ENCODE peak calls at places on chromosomes 13 and 19, in eight cellular contexts. S, V, Q, G, B, N, T and U are unnamed samples.

GRCh38 chr13:113001251-113002140 is 32.5 kb downstream of the MCF2L start:
- DNase-seq in S (peak), V (peak), Q (no peak), G (no peak), B (no peak), N (peak), T (no peak), U (peak)

GRCh38 chr13:70253834-70254233 is 145.6 kb upstream of the KLHL1 start:
- DNase-seq in S (peak), V (peak), Q (no peak), G (no peak), B (no peak), N (no peak), T (no peak), U (no peak)

GRCh38 chr13:42539670-42540069 is 34.3 kb upstream of the TNFSF11 start:
- DNase-seq in S (peak), V (no peak), Q (no peak), G (no peak), B (no peak), N (no peak), T (no peak), U (no peak)

GRCh38 chr19:2424686-2425621 is 2.4 kb downstream of the TIMM13 start:
- DNase-seq in S (peak), V (peak), Q (peak), G (no peak), B (no peak), N (no peak), T (peak), U (no peak)

GRCh38 chr19:46442808-46443450 is 14.2 kb upstream of the PNMA8C start:
- DNase-seq in S (peak), V (peak), Q (peak), G (no peak), B (no peak), N (no peak), T (peak), U (peak)

GRCh38 chr19:10960314-10961072 is at the start of gene SMARCA4:
- DNase-seq in S (peak), V (peak), Q (peak), G (peak), B (peak), N (peak), T (peak), U (peak)

GRCh38 chr19:6654347-6655310 is 15.3 kb downstream of the TNFSF14 start:
- DNase-seq in S (no peak), V (no peak), Q (no peak), G (peak), B (no peak), N (peak), T (no peak), U (no peak)

GRCh38 chr13:105778196-105778595 is 757.3 kb downstream of the EFNB2 start:
- DNase-seq in S (peak), V (peak), Q (no peak), G (no peak), B (no peak), N (no peak), T (no peak), U (no peak)

GRCh38 chr13:43529796-43530195 is 257.0 kb downstream of the ENOX1 start:
- DNase-seq in S (no peak), V (no peak), Q (no peak), G (no peak), B (no peak), N (no peak), T (no peak), U (no peak)

GRCh38 chr19:2491130-2491801 is 15.3 kb downstream of the GADD45B start:
- DNase-seq in S (peak), V (peak), Q (no peak), G (no peak), B (no peak), N (peak), T (no peak), U (peak)

GRCh38 chr19:12800344-12800732 is 1.3 kb downstream of the PRDX2 start:
- DNase-seq in S (no peak), V (no peak), Q (no peak), G (no peak), B (no peak), N (no peak), T (no peak), U (no peak)

GRCh38 chr13:112060899-112061366 is 6.0 kb upstream of the SOX1 start:
- DNase-seq in S (no peak), V (no peak), Q (no peak), G (no peak), B (no peak), N (no peak), T (no peak), U (no peak)

GRCh38 chr13:110907951-110908898 is 6.6 kb downstream of the ANKRD10 start:
- DNase-seq in S (peak), V (peak), Q (no peak), G (no peak), B (no peak), N (peak), T (no peak), U (peak)

GRCh38 chr13:109157275-109157674 is 527.9 kb downstream of the MYO16 start:
- DNase-seq in S (no peak), V (no peak), Q (no peak), G (no peak), B (no peak), N (no peak), T (no peak), U (no peak)

GRCh38 chr13:113794086-113794485 is 35.1 kb downstream of the TMEM255B start:
- DNase-seq in S (no peak), V (no peak), Q (no peak), G (no peak), B (no peak), N (no peak), T (no peak), U (no peak)

GRCh38 chr13:48110132-48110868 is 15.4 kb upstream of the MED4 start:
- DNase-seq in S (peak), V (peak), Q (no peak), G (no peak), B (no peak), N (no peak), T (no peak), U (no peak)

GRCh38 chr19:50290775-50291174 is 38.4 kb downstream of the KCNC3 start:
- DNase-seq in S (no peak), V (no peak), Q (no peak), G (no peak), B (no peak), N (no peak), T (no peak), U (no peak)

GRCh38 chr19:47390533-47391488 is 28.5 kb downstream of the MEIS3 start:
- DNase-seq in S (no peak), V (no peak), Q (no peak), G (no peak), B (no peak), N (no peak), T (no peak), U (no peak)

GRCh38 chr19:18668744-18669523 is 14.5 kb upstream of the CRTC1 start:
- DNase-seq in S (no peak), V (no peak), Q (no peak), G (no peak), B (no peak), N (no peak), T (no peak), U (no peak)

GRCh38 chr19:18669883-18670282 is 13.6 kb upstream of the CRTC1 start:
- DNase-seq in S (no peak), V (no peak), Q (no peak), G (no peak), B (no peak), N (no peak), T (no peak), U (no peak)

GRCh38 chr19:18669524-18669817 is 14.0 kb upstream of the CRTC1 start:
- DNase-seq in S (no peak), V (peak), Q (no peak), G (no peak), B (no peak), N (no peak), T (no peak), U (no peak)

GRCh38 chr19:18671303-18672043 is 12.0 kb upstream of the CRTC1 start:
- DNase-seq in S (no peak), V (no peak), Q (no peak), G (no peak), B (no peak), N (no peak), T (no peak), U (no peak)

DNA sequence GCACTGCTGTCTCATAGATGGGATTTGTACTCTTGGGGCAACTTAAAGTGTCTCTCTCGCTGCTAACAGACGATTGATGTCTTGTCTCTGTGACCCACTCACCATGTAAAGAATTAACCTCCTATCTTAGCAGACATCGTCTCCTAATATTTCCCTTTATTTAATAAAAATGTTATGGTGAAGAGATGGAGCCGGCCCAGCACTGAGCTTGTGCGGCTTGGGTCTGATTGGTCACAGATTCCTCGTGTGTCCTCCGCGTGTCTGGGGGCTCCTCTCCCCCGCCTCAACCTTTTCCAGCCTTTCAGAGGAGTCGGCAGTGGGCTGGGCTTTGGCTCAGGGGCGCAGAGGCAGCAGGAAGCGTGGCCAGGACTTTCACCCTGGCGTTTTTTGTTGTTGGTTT is 13.2 kb upstream of the CRTC1 start:
- DNase-seq in S (no peak), V (no peak), Q (no peak), G (no peak), B (no peak), N (no peak), T (no peak), U (no peak)
- TF ChIP-seq CTCF in S (no peak), V (no peak), Q (no peak), G (no peak), B (no peak), N (no peak), T (no peak), U (no peak)

DNA sequence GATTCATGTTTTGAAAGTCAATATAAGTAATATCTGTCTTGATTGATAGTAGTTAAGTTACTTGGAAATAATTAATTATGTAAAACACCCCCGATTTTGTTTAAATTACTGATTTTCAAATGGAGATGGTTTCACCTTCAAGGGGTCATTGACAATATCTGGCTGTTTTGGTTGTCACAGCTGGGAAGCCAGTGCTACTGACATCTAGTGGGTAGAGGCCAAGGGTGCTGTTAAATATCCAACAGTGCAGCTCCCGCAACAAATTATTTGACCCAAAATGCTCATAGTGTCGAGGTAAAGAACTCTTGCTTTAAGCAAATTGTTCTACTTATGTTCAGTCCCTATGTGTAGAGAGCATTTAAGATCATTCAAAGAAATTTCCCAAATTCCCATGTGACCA is 50.6 kb upstream of the PCDH20 start:
- DNase-seq in S (no peak), V (no peak), Q (no peak), G (no peak), B (no peak), N (no peak), T (no peak), U (no peak)
- TF ChIP-seq CTCF in S (no peak), V (no peak), Q (no peak), G (no peak), B (no peak), N (no peak), T (no peak), U (no peak)

DNA sequence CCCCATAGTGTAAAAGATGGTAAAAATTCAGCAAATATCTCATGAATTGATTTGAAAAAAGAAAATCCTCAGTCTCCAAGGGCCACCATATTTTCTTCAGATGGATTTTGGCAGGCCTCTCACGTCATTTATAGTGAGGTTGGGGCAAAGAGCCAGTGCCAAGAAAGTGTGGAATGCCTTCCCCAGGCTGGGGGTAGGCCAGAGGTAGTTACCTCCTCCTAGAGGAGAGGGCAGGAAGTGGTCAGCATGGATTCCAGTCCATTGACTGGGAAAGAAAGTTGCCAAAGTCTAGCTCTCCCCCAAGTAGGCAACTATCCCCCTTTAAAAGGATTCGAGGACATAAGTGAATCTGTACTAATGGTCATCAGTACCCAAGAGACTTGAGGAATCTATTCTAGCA is 68.4 kb upstream of the KCTD4 start:
- DNase-seq in S (peak), V (peak), Q (no peak), G (no peak), B (no peak), N (no peak), T (no peak), U (no peak)
- TF ChIP-seq CTCF in S (no peak), V (peak), Q (no peak), G (no peak), B (no peak), N (no peak), T (no peak), U (no peak)

GRCh38 chr19:19515764-19516519 is at the start of gene NDUFA13:
- DNase-seq in S (peak), V (peak), Q (peak), G (peak), B (peak), N (peak), T (peak), U (peak)
- TF ChIP-seq CTCF in S (no peak), V (no peak), Q (no peak), G (no peak), B (no peak), N (no peak), T (no peak), U (no peak)

DNA sequence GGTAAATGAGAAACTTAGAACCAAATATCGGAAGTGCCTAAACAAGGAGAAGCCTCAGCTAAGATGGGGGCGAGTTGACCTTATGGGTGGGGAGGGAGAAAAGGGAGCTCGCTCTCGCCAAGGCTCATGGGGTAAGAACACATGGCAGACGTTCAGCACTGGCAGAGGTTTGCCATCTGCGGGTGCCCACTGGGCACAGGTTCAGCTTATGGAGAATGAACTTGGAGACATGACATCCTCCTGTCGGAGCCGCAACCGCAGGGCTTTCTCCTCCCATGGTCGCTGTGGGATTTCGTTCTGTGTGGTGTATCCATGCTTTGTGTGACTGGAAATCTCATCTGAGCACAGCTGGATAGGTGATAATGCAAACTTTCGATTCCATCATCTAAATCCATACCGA is 36.1 kb upstream of the PEPD start:
- DNase-seq in S (no peak), V (no peak), Q (no peak), G (no peak), B (no peak), N (no peak), T (no peak), U (no peak)
- TF ChIP-seq CTCF in S (no peak), V (no peak), Q (no peak), G (no peak), B (no peak), N (no peak), T (no peak), U (no peak)

GRCh38 chr19:4495471-4495870 is 22.8 kb downstream of the PLIN4 start:
- DNase-seq in S (no peak), V (no peak), Q (no peak), G (no peak), B (no peak), N (no peak), T (no peak), U (peak)
- TF ChIP-seq CTCF in S (peak), V (peak), Q (no peak), G (no peak), B (no peak), N (no peak), T (no peak), U (no peak)